ENCODE peak calls at places on chromosomes 13 and 19, in ten cellular contexts. V, S, X, E, C, W, N, O, D and K are unnamed samples. For H3K4me1, the result is how much of the 10 kb centered on the place peaks cover.

GRCh38 chr13:91946498-91947070 is 548.2 kb downstream of the GPC5 start:
- DNase-seq in C (no peak), W (no peak), D (no peak), S (no peak), V (no peak), X (peak), O (no peak), E (peak), N (no peak), K (peak)

GRCh38 chr19:57527136-57527881 is at the start of gene ZNF549:
- DNase-seq in W (peak), D (peak), N (peak), O (peak), X (peak), C (peak), S (peak), E (peak), V (peak), K (peak)

GRCh38 chr19:49492573-49493411 is 3.4 kb upstream of the RPS11 start:
- DNase-seq in W (no peak), S (no peak), X (peak), O (no peak), E (peak), V (no peak), C (no peak), N (no peak), D (no peak), K (no peak)

GRCh38 chr19:16315825-16316505 is 8.7 kb upstream of the KLF2 start:
- DNase-seq in W (peak), C (peak), V (peak), X (no peak), O (no peak), N (no peak), S (no peak), E (no peak), D (peak), K (peak)

GRCh38 chr19:50514346-50515167 is 844 bp upstream of the ASPDH start:
- DNase-seq in V (no peak), S (no peak), D (no peak), C (no peak), X (peak), O (no peak), E (no peak), N (no peak), W (peak), K (peak)

GRCh38 chr13:49214917-49215376 is 5.2 kb upstream of the MLNR start:
- DNase-seq in O (peak), N (no peak), D (peak), C (peak), S (no peak), X (no peak), W (no peak), V (peak), E (peak), K (peak)

GRCh38 chr13:20882206-20882605 is 20.3 kb downstream of the XPO4 start:
- DNase-seq in O (no peak), C (no peak), D (no peak), S (no peak), X (peak), N (no peak), W (no peak), E (no peak), V (no peak), K (no peak)

GRCh38 chr19:19142347-19142746 is 4.1 kb upstream of the TMEM161A start:
- DNase-seq in C (no peak), X (no peak), D (no peak), E (no peak), N (no peak), V (no peak), S (no peak), O (no peak), W (no peak), K (no peak)

GRCh38 chr19:33251076-33251475 is 25.4 kb upstream of the SLC7A10 start:
- DNase-seq in N (no peak), X (no peak), V (no peak), S (no peak), D (no peak), O (no peak), W (no peak), E (no peak), C (peak), K (no peak)

DNA sequence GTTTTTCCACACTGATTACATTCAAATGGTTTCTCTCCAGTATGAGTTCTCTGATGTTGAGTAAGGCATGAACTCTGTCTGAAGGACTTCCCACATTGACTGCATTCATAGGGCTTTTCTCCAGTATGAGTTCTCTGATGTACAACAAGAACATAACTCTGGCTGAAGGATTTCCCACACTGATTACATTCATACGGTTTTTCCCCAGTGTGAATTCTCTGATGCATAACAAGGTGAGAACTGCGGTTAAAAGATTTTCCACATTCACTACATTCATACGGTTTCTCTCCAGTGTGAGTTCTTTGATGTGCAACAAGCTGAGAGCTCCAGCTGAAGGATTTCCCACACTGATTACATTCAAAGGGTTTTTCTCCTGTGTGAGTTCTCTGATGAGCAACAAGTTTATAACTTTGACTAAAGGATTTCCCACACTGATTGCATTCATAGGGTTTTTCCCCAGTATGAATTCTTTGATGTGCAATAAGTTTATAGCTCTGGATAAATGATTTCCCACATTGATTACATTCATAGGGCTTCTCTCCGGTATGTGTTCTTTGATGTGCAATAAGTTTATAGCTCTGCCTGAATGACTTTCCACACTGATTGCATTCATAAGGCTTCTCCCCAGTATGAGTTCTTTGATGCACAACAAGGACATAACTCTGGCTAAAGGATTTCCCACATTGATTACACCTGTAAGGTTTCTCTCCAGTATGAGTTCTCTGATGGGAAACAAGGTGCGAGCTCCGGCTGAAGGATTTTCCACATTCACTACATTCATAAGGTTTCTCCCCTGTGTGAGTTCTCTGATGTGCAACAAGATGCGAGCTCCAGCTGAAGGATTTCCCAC is 23.5 kb downstream of the ZNF180 start:
- DNase-seq in N (no peak), C (no peak), W (no peak), D (no peak), S (no peak), E (peak), X (peak), O (no peak), V (no peak), K (peak)
- H3K4me3 ChIP-seq in N (peak), C (no peak), W (no peak), D (no peak), S (no peak), E (no peak), X (peak), O (no peak), V (no peak), K (no peak)

GRCh38 chr13:113192279-113192678 is 16.2 kb downstream of the PCID2 start:
- DNase-seq in D (no peak), V (no peak), C (no peak), S (no peak), N (no peak), W (no peak), O (no peak), X (no peak), E (no peak), K (no peak)
- H3K27ac ChIP-seq in D (no peak), V (no peak), C (no peak), S (no peak), N (no peak), W (no peak), O (no peak), X (no peak), E (no peak), K (no peak)

GRCh38 chr13:93216122-93216521 is 10.5 kb upstream of the GPC6 start:
- DNase-seq in X (peak), N (no peak), O (no peak), C (no peak), S (no peak), V (no peak), W (no peak), E (no peak), D (no peak), K (no peak)

GRCh38 chr13:93224545-93224944 is 2.1 kb upstream of the GPC6 start:
- DNase-seq in D (no peak), X (peak), W (no peak), O (no peak), N (no peak), V (no peak), E (no peak), S (no peak), C (no peak), K (peak)

GRCh38 chr13:93220073-93220472 is 6.5 kb upstream of the GPC6 start:
- DNase-seq in N (no peak), W (no peak), C (no peak), O (no peak), X (no peak), D (no peak), E (no peak), V (no peak), S (no peak), K (no peak)

GRCh38 chr13:93217701-93218100 is 8.9 kb upstream of the GPC6 start:
- DNase-seq in X (no peak), E (no peak), D (no peak), S (no peak), C (no peak), W (no peak), O (no peak), V (no peak), N (no peak), K (no peak)

GRCh38 chr13:93218583-93218982 is 8.0 kb upstream of the GPC6 start:
- DNase-seq in O (no peak), N (no peak), V (no peak), S (no peak), E (no peak), W (no peak), X (no peak), C (no peak), D (no peak), K (no peak)
- H3K4me1 ChIP-seq in O (under half), N (under half), V (under half), S (under half), E (under half), W (under half), X (under half), C (under half), D (under half), K (under half)

DNA sequence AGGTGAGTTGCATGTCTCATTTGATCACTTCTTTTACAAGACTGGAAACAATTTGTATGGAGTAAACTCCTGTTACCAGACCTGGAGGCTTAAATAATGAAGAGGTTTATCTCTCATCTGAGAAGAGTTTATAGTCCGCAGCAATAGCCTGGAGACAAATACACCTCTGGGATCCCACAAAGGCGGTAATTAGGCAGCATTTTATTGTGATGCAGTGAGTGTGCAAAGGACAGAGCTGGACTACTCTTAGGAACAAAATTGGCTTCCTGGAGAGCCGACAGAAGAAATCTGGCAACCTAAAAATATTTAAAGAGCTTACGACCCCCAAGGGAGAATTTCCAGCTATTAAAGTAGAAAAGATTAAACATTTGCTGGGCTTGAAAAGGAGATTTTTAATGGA is 11.8 kb upstream of the KATNAL1 start:
- DNase-seq in W (no peak), N (no peak), X (no peak), O (no peak), E (no peak), V (no peak), C (no peak), S (no peak), D (no peak), K (no peak)
- H3K4me3 ChIP-seq in W (no peak), N (no peak), X (no peak), O (no peak), E (no peak), V (no peak), C (no peak), S (no peak), D (no peak), K (no peak)

GRCh38 chr13:111344471-111345191 is 24.2 kb downstream of the TEX29 start:
- DNase-seq in X (peak), C (peak), N (no peak), S (no peak), W (no peak), D (no peak), E (no peak), V (no peak), O (peak), K (peak)
- H3K27ac ChIP-seq in X (no peak), C (no peak), N (no peak), S (no peak), W (no peak), D (no peak), E (no peak), V (no peak), O (no peak), K (no peak)

GRCh38 chr13:110446570-110446880 is 115.0 kb downstream of the RAB20 start:
- DNase-seq in O (no peak), C (no peak), V (no peak), X (no peak), D (no peak), N (no peak), W (no peak), E (no peak), S (no peak), K (no peak)

GRCh38 chr13:110448230-110448629 is 113.3 kb downstream of the RAB20 start:
- DNase-seq in D (no peak), V (no peak), W (no peak), X (no peak), S (no peak), C (no peak), N (no peak), O (no peak), E (no peak), K (peak)

GRCh38 chr13:110447058-110447511 is 114.4 kb downstream of the RAB20 start:
- DNase-seq in W (no peak), V (no peak), X (no peak), E (no peak), O (no peak), N (no peak), D (no peak), C (no peak), S (no peak), K (no peak)

GRCh38 chr13:110448677-110449076 is 112.8 kb downstream of the RAB20 start:
- DNase-seq in N (no peak), S (no peak), E (no peak), X (no peak), V (no peak), W (no peak), D (no peak), O (no peak), C (no peak), K (no peak)

GRCh38 chr13:110447801-110448200 is 113.7 kb downstream of the RAB20 start:
- DNase-seq in S (no peak), C (no peak), E (no peak), N (no peak), W (no peak), O (no peak), X (no peak), D (no peak), V (no peak), K (no peak)
- H3K4me1 ChIP-seq in S (under half), C (under half), E (under half), N (under half), W (under half), O (under half), X (under half), D (under half), V (under half), K (under half)

GRCh38 chr19:55114566-55115145 is 2.8 kb downstream of the PPP1R12C start:
- DNase-seq in D (no peak), O (no peak), E (no peak), C (no peak), X (no peak), N (no peak), V (no peak), S (no peak), W (no peak), K (no peak)
- H3K4me3 ChIP-seq in D (peak), O (peak), E (peak), C (no peak), X (no peak), N (no peak), V (no peak), S (no peak), W (no peak), K (no peak)

GRCh38 chr19:42374826-42375376 is 15.2 kb downstream of the CNFN start:
- DNase-seq in V (no peak), S (no peak), C (no peak), O (no peak), E (no peak), W (no peak), X (no peak), D (no peak), N (no peak), K (no peak)
- H3K27ac ChIP-seq in V (no peak), S (no peak), C (no peak), O (no peak), E (no peak), W (no peak), X (no peak), D (no peak), N (no peak), K (no peak)